ENCODE peak calls at places on chromosomes 2 and 18, in six cellular contexts. G is activated CD4-positive, alpha-beta T cell treated with anti-CD3 and anti-CD28 coated beads for 1 hour; U is stimulated activated CD8-positive, alpha-beta memory T cell treated with anti-CD3 and anti-CD28 coated beads, Interleukin-7, amount 100 ng/mL, for 4 hours; C is EL; T is neuronal stem cell; M is body of pancreas. K is an unnamed sample.

GRCh38 chr18:45197526-45197970 is 417.7 kb upstream of the SLC14A2 start:
- DNase-seq in G (no peak), U (no peak), C (no peak), T (no peak), M (no peak), K (no peak)

GRCh38 chr2:10240161-10240681 is 62.5 kb upstream of the HPCAL1 start:
- DNase-seq in G (no peak), U (no peak), C (no peak), T (no peak), M (peak), K (peak)

GRCh38 chr2:20469595-20469994 is 22.7 kb downstream of the RHOB start:
- DNase-seq in G (no peak), U (no peak), C (no peak), T (no peak), M (no peak), K (peak)

GRCh38 chr2:240556553-240557100 is 1.2 kb downstream of the ANKMY1 start:
- DNase-seq in G (peak), U (no peak), C (peak), T (no peak), M (no peak), K (no peak)

GRCh38 chr2:48874282-48874681 is 118.8 kb upstream of the LHCGR start:
- DNase-seq in G (no peak), U (no peak), C (no peak), T (no peak), M (no peak), K (no peak)

GRCh38 chr18:24862225-24862893 is 401.9 kb downstream of the HRH4 start:
- DNase-seq in G (no peak), U (no peak), C (no peak), T (peak), M (no peak), K (no peak)

GRCh38 chr2:52934354-52934898 is 833.2 kb upstream of the CHAC2 start:
- DNase-seq in G (no peak), U (no peak), C (peak), T (no peak), M (peak), K (no peak)

GRCh38 chr18:38826247-38826646 is 1260.6 kb upstream of the CELF4 start:
- DNase-seq in G (no peak), U (no peak), C (no peak), T (no peak), M (no peak), K (no peak)

GRCh38 chr2:159163935-159164334 is 122.6 kb downstream of the WDSUB1 start:
- DNase-seq in G (no peak), U (no peak), C (no peak), T (no peak), M (no peak), K (no peak)

GRCh38 chr2:54725343-54726099 is 2.1 kb downstream of the EML6 start:
- DNase-seq in G (no peak), U (no peak), C (no peak), T (no peak), M (no peak), K (no peak)

GRCh38 chr2:119249855-119250775 is 26.5 kb downstream of the STEAP3 start:
- DNase-seq in G (no peak), U (no peak), C (no peak), T (no peak), M (no peak), K (no peak)

GRCh38 chr2:72895759-72896281 is 8.6 kb downstream of the SPR start:
- DNase-seq in G (no peak), U (no peak), C (peak), T (no peak), M (peak), K (no peak)

GRCh38 chr2:119012345-119013301 is 70.6 kb downstream of the MARCO start:
- DNase-seq in G (no peak), U (no peak), C (no peak), T (no peak), M (no peak), K (no peak)

GRCh38 chr2:71781695-71782228 is 328.4 kb downstream of the DYSF start:
- DNase-seq in G (no peak), U (no peak), C (no peak), T (no peak), M (no peak), K (no peak)

GRCh38 chr2:186518945-186519344 is 32.9 kb downstream of the ZC3H15 start:
- DNase-seq in G (no peak), U (no peak), C (peak), T (no peak), M (no peak), K (no peak)

GRCh38 chr2:61262699-61263098 is 100.7 kb downstream of the C2orf74 start:
- DNase-seq in G (no peak), U (no peak), C (peak), T (no peak), M (no peak), K (no peak)

GRCh38 chr2:240179186-240179815 is 38.8 kb upstream of the OTOS start:
- DNase-seq in G (no peak), U (no peak), C (no peak), T (no peak), M (no peak), K (no peak)

GRCh38 chr2:202158796-202159195 is 79.6 kb downstream of the SUMO1 start:
- DNase-seq in G (no peak), U (no peak), C (no peak), T (no peak), M (no peak), K (no peak)

GRCh38 chr18:10995576-10995975 is 153.8 kb downstream of the PIEZO2 start:
- DNase-seq in G (no peak), U (no peak), C (peak), T (no peak), M (no peak), K (no peak)

GRCh38 chr2:95314598-95314963 is 17.4 kb downstream of the KCNIP3 start:
- DNase-seq in G (no peak), U (no peak), C (no peak), T (no peak), M (no peak), K (no peak)

GRCh38 chr2:141329949-141330348 is 800.9 kb downstream of the LRP1B start:
- DNase-seq in G (no peak), U (no peak), C (peak), T (no peak), M (no peak), K (no peak)

GRCh38 chr2:120624738-120625446 is 110.8 kb upstream of the GLI2 start:
- DNase-seq in G (no peak), U (no peak), C (no peak), T (no peak), M (peak), K (no peak)

GRCh38 chr2:86160156-86160952 is 34.9 kb downstream of the IMMT start:
- DNase-seq in G (no peak), U (no peak), C (no peak), T (no peak), M (no peak), K (no peak)

GRCh38 chr18:38579764-38580163 is 1014.2 kb upstream of the CELF4 start:
- DNase-seq in G (no peak), U (no peak), C (no peak), T (no peak), M (no peak), K (no peak)

GRCh38 chr18:11902522-11903292 is 5.4 kb downstream of the MPPE1 start:
- DNase-seq in G (no peak), U (no peak), C (no peak), T (no peak), M (no peak), K (no peak)

GRCh38 chr18:35039633-35040032 is 1.6 kb upstream of the MAPRE2 start:
- DNase-seq in G (no peak), U (no peak), C (peak), T (no peak), M (no peak), K (no peak)

GRCh38 chr2:88897718-88898117 is 206.2 kb downstream of the RPIA start:
- DNase-seq in G (no peak), U (no peak), C (no peak), T (no peak), M (no peak), K (no peak)

GRCh38 chr2:24045511-24046508 is 1.4 kb downstream of the WDCP start:
- DNase-seq in G (no peak), U (no peak), C (no peak), T (no peak), M (no peak), K (no peak)

K was measured in gastrocnemius medialis.